ENCODE peak calls at places on chromosomes 16 and 17, in ten cellular contexts. Q, Y, A, J, R, P, K, U, D and L are unnamed samples. For H3K4me1, the result is how much of the 10 kb centered on the place peaks cover.

GRCh38 chr16:81752225-81752875 is 26.7 kb upstream of the PLCG2 start:
- DNase-seq in Q (no peak), Y (peak), A (no peak), J (peak), R (peak), P (no peak), K (peak), U (no peak), D (no peak), L (no peak)

GRCh38 chr17:67265620-67266019 is 20.6 kb upstream of the HELZ start:
- DNase-seq in Q (no peak), Y (no peak), A (no peak), J (no peak), R (peak), P (no peak), K (no peak), U (no peak), D (no peak), L (no peak)

GRCh38 chr17:44354582-44355309 is 8.9 kb downstream of the FAM171A2 start:
- DNase-seq in Q (no peak), Y (peak), A (no peak), J (no peak), R (peak), P (peak), K (peak), U (no peak), D (no peak), L (no peak)

GRCh38 chr17:3960764-3961163 is 3.5 kb downstream of the ATP2A3 start:
- DNase-seq in Q (no peak), Y (peak), A (no peak), J (peak), R (no peak), P (no peak), K (no peak), U (peak), D (no peak), L (no peak)

GRCh38 chr17:15893333-15894024 is 51.5 kb upstream of the ADORA2B start:
- DNase-seq in Q (no peak), Y (no peak), A (peak), J (no peak), R (no peak), P (no peak), K (no peak), U (peak), D (no peak), L (no peak)

GRCh38 chr16:4345439-4346204 is 5.5 kb downstream of the PAM16 start:
- DNase-seq in Q (no peak), Y (peak), A (no peak), J (no peak), R (no peak), P (no peak), K (peak), U (no peak), D (no peak), L (no peak)

GRCh38 chr17:8746501-8747236 is 2.0 kb upstream of the CCDC42 start:
- DNase-seq in Q (no peak), Y (no peak), A (no peak), J (no peak), R (no peak), P (peak), K (no peak), U (peak), D (no peak), L (no peak)

GRCh38 chr16:65875362-65876199 is 490.9 kb upstream of the CDH5 start:
- DNase-seq in Q (no peak), Y (no peak), A (peak), J (no peak), R (peak), P (peak), K (no peak), U (no peak), D (no peak), L (no peak)

GRCh38 chr17:74157366-74157765 is 46.1 kb upstream of the RPL38 start:
- DNase-seq in Q (no peak), Y (no peak), A (no peak), J (no peak), R (no peak), P (no peak), K (no peak), U (no peak), D (no peak), L (no peak)

GRCh38 chr17:50206604-50207293 is 5.3 kb upstream of the COL1A1 start:
- DNase-seq in Q (no peak), Y (no peak), A (peak), J (no peak), R (peak), P (peak), K (no peak), U (peak), D (no peak), L (no peak)

GRCh38 chr17:57281887-57282653 is 25.7 kb downstream of the MSI2 start:
- DNase-seq in Q (no peak), Y (no peak), A (peak), J (no peak), R (no peak), P (no peak), K (no peak), U (no peak), D (no peak), L (no peak)

GRCh38 chr17:32396343-32396742 is 46.4 kb downstream of the ZNF207 start:
- DNase-seq in Q (no peak), Y (no peak), A (no peak), J (no peak), R (no peak), P (no peak), K (no peak), U (no peak), D (no peak), L (no peak)

GRCh38 chr17:42289863-42290165 is 1.5 kb downstream of the STAT5A start:
- DNase-seq in Q (no peak), Y (no peak), A (no peak), J (no peak), R (no peak), P (no peak), K (peak), U (no peak), D (no peak), L (no peak)

GRCh38 chr17:50316016-50316587 is 29.8 kb upstream of the XYLT2 start:
- DNase-seq in Q (no peak), Y (no peak), A (peak), J (no peak), R (peak), P (no peak), K (peak), U (no peak), D (no peak), L (no peak)

GRCh38 chr17:76969598-76970172 is 101.5 kb downstream of the MGAT5B start:
- DNase-seq in Q (no peak), Y (no peak), A (peak), J (no peak), R (peak), P (peak), K (peak), U (no peak), D (no peak), L (no peak)

DNA sequence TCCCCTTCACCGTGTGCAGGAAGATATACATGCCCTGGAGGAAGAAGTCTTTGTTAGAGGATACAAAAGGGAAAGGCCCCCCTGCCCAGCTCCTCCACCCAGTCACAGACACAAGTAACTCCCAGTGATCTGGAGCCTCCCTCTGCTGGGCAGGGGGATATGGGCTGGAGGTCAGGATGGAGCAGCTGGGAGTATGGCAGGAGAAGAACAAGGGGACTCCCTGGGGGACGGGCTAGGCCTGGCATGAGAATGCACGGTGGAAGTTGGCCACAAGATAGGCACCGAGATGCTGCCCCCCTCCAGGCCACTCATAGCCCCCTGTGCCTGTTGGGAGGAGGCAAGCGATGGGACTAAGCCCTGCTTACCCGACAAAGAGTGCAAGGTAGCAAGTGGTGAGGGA is 4.2 kb downstream of the ORMDL3 start:
- DNase-seq in Q (no peak), Y (no peak), A (no peak), J (no peak), R (no peak), P (no peak), K (no peak), U (no peak), D (no peak), L (no peak)
- TF ChIP-seq CTCF in Q (no peak), Y (no peak), A (no peak), J (no peak), R (no peak), P (no peak), K (no peak), U (no peak), D (no peak), L (no peak)

DNA sequence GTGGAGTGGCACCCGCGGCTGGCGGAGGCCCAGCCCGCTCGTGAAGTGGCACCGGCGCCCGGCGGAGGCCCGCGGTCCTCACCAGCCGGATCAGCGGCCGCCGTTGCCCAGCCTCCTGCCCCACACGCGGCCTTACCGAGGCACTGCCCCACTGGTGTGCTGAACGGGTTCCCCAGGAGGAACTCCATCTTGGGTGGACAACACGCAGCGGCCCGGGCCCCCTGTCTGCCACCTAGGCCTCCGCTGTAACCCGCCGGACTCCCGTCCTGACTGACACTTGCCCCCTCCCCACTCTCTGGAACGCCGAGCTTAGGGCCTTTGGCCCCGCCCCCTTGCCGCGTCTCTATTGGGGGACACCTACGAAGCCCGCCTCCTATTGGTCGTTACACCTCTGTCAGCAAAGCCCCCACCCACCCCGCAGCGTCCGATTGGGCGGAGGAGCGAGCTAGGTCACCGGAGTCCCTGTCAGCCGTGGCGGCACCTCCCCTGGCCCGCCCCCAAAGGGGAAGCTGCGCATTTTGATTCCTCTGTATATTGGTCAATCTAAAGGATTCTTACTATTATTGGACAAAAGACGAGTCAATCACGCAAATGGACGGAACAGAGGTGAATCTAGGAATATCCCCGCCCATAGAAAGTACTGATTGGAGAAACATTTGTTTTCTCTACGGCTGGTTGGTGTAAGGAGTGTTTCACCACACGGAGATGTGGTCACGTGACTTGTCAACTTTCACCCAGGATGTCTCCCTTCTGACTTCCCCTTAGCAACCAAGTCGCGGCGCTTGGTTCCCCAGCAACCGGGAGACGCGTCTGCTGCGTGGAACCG is at the start of the genes DRC3 and TOM1L2:
- DNase-seq in Q (peak), Y (peak), A (peak), J (peak), R (peak), P (peak), K (peak), U (peak), D (peak), L (peak)
- H3K4me1 ChIP-seq in Q (under half), Y (under half), A (under half), J (under half), R (under half), P (under half), K (under half), U (under half), D (under half), L (under half)

DNA sequence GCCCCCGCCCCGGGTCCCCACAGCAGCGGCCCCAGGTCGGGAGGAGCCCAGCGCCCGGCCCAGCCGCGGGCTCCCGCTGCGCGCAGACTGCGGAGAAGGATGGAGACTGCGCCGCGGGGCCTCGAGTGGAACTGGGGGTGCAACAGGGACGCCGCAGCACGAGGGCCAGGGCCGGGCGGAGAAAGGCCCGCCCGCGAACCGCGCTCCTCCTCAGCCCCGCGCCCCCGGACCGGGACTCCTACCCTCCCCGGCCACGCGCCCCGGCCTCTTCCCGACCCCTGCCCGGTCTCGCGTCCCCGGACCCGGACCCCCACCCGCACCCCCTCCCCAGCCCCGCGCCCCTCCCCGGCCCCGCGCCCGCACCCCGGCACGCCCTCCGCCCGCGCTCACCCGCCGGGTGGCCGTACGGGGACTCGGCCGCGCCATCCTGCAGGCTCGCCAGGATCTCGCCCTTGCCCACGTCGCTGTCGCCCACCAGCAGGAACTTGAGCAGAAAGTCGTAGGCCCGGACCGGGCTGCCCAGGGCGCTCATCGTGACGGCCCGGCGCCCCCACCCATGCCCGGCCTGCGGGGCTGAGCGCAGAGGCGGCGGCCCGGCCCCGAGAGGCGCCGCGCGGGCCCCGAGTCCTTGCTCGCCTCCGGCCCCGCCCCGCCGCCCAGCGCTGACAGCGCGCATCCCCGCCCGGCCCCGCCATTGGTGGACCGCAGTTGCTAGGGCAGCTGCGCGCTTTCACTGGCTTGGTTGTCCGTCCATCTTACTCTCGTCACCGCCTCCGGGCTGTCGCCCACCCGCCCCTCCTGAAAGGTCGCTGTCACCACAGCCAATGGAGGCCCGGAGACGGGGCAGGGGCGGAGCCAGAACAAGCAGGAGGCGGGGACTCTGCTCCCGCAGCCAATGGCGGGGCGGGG is at the start of gene RAB40B:
- DNase-seq in Q (peak), Y (peak), A (peak), J (peak), R (peak), P (peak), K (peak), U (peak), D (peak), L (peak)
- H3K27ac ChIP-seq in Q (peak), Y (no peak), A (no peak), J (peak), R (no peak), P (no peak), K (no peak), U (no peak), D (no peak), L (no peak)

DNA sequence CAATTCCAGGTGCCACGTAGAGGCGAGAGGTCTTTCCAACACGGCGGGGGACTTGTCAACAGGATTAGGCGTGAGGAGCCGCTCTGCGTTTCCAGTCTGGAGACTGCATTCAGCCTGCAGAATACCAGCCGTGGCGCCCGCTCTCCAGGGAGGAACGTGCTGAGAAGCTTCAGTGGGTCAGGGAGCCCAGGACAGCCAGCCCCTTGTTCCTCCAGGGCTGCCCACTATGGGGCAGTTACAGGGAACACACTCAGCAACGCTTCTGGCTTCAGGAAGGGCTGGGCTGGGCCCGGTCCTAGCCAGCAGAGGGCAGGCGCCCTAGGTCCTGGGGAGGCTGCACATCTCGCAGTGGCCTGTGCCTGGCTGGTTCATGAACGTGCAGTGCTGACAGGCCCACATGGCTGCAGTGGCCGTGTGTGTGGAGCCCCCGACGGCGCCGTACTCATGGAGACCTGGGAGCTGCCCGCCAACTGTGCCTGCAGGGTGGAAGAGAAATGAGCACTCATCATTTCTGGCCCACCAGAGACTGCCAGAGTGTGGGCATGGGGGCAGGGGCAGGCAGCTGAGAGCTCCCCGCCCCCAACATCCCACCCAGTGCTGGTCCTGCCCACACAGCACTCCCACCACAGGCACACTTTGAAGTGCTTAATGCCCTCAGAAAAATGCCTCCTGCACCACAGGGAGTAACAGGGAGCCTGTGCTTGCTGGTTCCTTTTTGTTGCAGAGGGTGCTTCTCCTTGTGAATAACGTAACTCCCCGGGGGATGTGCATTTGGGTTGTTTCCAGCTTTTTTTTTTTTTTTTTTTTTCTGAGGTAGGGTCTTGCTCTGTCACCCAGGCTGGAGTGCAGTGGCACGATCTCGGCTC is 7.0 kb upstream of the FAAP100 start:
- DNase-seq in Q (no peak), Y (no peak), A (peak), J (no peak), R (peak), P (peak), K (no peak), U (no peak), D (no peak), L (no peak)
- TF ChIP-seq CTCF in Q (no peak), Y (no peak), A (peak), J (peak), R (peak), P (peak), K (no peak), U (peak), D (no peak), L (no peak)

DNA sequence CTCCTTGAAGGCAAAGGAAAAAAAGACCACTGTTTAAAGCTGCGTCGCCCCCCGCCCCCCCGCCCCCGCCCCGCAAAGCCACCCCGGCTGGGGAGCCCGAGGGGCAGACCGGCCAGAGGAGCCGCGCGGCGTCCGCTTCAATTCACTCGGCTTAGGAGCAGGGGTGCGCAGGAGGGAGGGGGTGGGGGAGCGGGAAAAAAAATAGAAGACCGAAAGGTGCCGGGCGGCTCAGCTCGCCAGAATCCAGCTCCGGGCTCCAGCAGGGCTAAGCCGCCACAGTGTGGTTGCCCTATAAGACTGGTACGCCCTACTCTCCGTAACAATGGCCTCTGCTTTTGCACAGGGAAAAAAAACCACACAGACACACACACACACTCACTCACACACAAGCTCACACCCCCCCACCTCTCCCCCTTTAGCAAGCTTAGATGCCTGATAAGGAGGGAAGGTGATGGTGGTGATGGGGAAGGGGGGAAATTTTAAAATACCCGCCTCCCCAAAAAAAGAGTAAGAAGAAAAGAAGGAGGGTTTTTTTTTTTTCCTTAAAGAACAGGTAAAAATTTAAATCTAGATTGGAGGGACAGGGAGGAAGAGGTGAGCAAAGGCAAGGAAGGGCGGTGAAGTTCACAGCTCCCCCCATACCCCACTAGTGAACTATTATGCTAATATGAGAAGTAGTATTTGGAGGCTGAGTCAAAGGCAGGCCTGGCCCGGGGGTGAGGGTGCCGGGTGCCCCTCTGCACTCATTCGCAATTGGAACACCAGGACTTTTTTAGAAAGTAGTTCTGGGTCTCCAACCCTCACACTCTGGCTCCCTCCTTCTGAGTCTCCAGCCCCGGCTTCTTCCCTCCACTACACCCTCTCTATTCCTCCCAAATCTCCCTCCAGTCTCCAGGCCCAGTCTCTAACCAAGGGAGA is 11.0 kb upstream of the HOXB2 start:
- DNase-seq in Q (peak), Y (peak), A (peak), J (no peak), R (peak), P (peak), K (no peak), U (peak), D (no peak), L (no peak)
- H3K4me1 ChIP-seq in Q (under half), Y (under half), A (under half), J (under half), R (under half), P (under half), K (under half), U (half or more), D (half or more), L (under half)

GRCh38 chr16:1691276-1691675 is 13.2 kb downstream of the JPT2 start:
- DNase-seq in Q (no peak), Y (no peak), A (no peak), J (no peak), R (no peak), P (no peak), K (no peak), U (peak), D (no peak), L (peak)
- H3K27ac ChIP-seq in Q (peak), Y (no peak), A (no peak), J (no peak), R (no peak), P (no peak), K (no peak), U (no peak), D (peak), L (peak)

GRCh38 chr16:88754109-88754911 is 30.7 kb downstream of the PIEZO1 start:
- DNase-seq in Q (no peak), Y (no peak), A (no peak), J (no peak), R (no peak), P (no peak), K (no peak), U (no peak), D (no peak), L (no peak)

GRCh38 chr16:88753191-88753590 is 31.8 kb downstream of the PIEZO1 start:
- DNase-seq in Q (no peak), Y (no peak), A (no peak), J (no peak), R (no peak), P (no peak), K (no peak), U (no peak), D (no peak), L (no peak)

GRCh38 chr16:88755745-88756443 is 29.1 kb downstream of the PIEZO1 start:
- DNase-seq in Q (no peak), Y (no peak), A (no peak), J (no peak), R (no peak), P (no peak), K (no peak), U (no peak), D (no peak), L (no peak)

GRCh38 chr16:88753600-88753999 is 31.4 kb downstream of the PIEZO1 start:
- DNase-seq in Q (no peak), Y (no peak), A (no peak), J (no peak), R (no peak), P (no peak), K (no peak), U (no peak), D (no peak), L (no peak)

GRCh38 chr16:88754912-88755744 is 29.9 kb downstream of the PIEZO1 start:
- DNase-seq in Q (peak), Y (no peak), A (peak), J (no peak), R (peak), P (peak), K (no peak), U (peak), D (no peak), L (peak)
- TF ChIP-seq CTCF in Q (no peak), Y (no peak), A (peak), J (no peak), R (peak), P (peak), K (no peak), U (peak), D (no peak), L (peak)